ENCODE peak calls at places on chromosome 17, in nine cellular contexts. U is T1000, S is left ventricle myocardium superior, Z is Caki2, M is Daoy, R is vagina, V is KG1, F is skeletal muscle cell, W is ovary. N is an unnamed sample.
A peak's percentile ranks its signal among the peaks of the same experiment; 100 is the strongest.

GRCh38 chr17:910503-911194 is 68.9 kb downstream of the NXN start:
- DNase-seq in U (no peak), S (no peak), Z (no peak), M (no peak), R (no peak), V (no peak), F (no peak), W (no peak), N (no peak)

GRCh38 chr17:21573961-21574610 is 118.2 kb upstream of the KCNJ18 start:
- DNase-seq in U (peak; percentile 83), S (peak; percentile 83), Z (no peak), M (no peak), R (no peak), V (no peak), F (peak; percentile 32), W (peak; percentile 79), N (no peak)

GRCh38 chr17:56810846-56811775 is 22.6 kb downstream of the C17orf67 start:
- DNase-seq in U (no peak), S (no peak), Z (no peak), M (no peak), R (no peak), V (no peak), F (no peak), W (no peak), N (no peak)

GRCh38 chr17:75844530-75845057 is 390 bp upstream of the UNC13D start:
- DNase-seq in U (no peak), S (peak; percentile 63), Z (no peak), M (peak; percentile 49), R (no peak), V (no peak), F (no peak), W (no peak), N (no peak)

GRCh38 chr17:3763777-3764170 is 37.2 kb downstream of the ITGAE start:
- DNase-seq in U (no peak), S (no peak), Z (no peak), M (peak; percentile 29), R (no peak), V (no peak), F (no peak), W (no peak), N (no peak)

GRCh38 chr17:3479988-3480387 is 4.2 kb downstream of the ASPA start:
- DNase-seq in U (no peak), S (no peak), Z (no peak), M (no peak), R (no peak), V (no peak), F (no peak), W (no peak), N (no peak)

GRCh38 chr17:4161560-4162221 is 18.7 kb downstream of the CYB5D2 start:
- DNase-seq in U (peak; percentile 36), S (no peak), Z (no peak), M (peak; percentile 31), R (no peak), V (no peak), F (no peak), W (no peak), N (peak; percentile 38)

GRCh38 chr17:35314415-35315216 is 58.8 kb downstream of the SLFN11 start:
- DNase-seq in U (no peak), S (no peak), Z (no peak), M (peak; percentile 2), R (no peak), V (no peak), F (no peak), W (peak; percentile 14), N (no peak)

GRCh38 chr17:37726891-37727780 is 17.7 kb downstream of the HNF1B start:
- DNase-seq in U (no peak), S (no peak), Z (no peak), M (no peak), R (no peak), V (no peak), F (no peak), W (no peak), N (no peak)

GRCh38 chr17:7704601-7705268 is at the start of gene EFNB3:
- DNase-seq in U (no peak), S (no peak), Z (no peak), M (peak; percentile 76), R (no peak), V (no peak), F (no peak), W (peak; percentile 57), N (peak; percentile 78)

GRCh38 chr17:57889892-57890856 is 40.3 kb upstream of the MRPS23 start:
- DNase-seq in U (peak; percentile 72), S (peak; percentile 93), Z (no peak), M (peak; percentile 78), R (no peak), V (no peak), F (no peak), W (peak; percentile 94), N (peak; percentile 88)

GRCh38 chr17:9959377-9959981 is 54.4 kb upstream of the RCVRN start:
- DNase-seq in U (no peak), S (peak; percentile 60), Z (no peak), M (peak; percentile 58), R (no peak), V (no peak), F (no peak), W (peak; percentile 66), N (peak; percentile 61)

GRCh38 chr17:78879679-78880186 is 23.3 kb downstream of the CEP295NL start:
- DNase-seq in U (no peak), S (peak; percentile 82), Z (no peak), M (peak; percentile 94), R (no peak), V (no peak), F (peak; percentile 93), W (peak; percentile 90), N (no peak)

GRCh38 chr17:2243953-2244352 is 59.6 kb downstream of the SMG6 start:
- DNase-seq in U (no peak), S (no peak), Z (no peak), M (no peak), R (no peak), V (no peak), F (no peak), W (no peak), N (no peak)

GRCh38 chr17:59435238-59435637 is 103.8 kb downstream of the YPEL2 start:
- DNase-seq in U (no peak), S (no peak), Z (peak; percentile 79), M (no peak), R (no peak), V (no peak), F (peak; percentile 63), W (no peak), N (no peak)